ENCODE peak calls at places on chromosomes 7 and 10, in four cellular contexts. Y is nephron progenitor cell, N is GM10248, E is WTC11. C is an unnamed sample.

GRCh38 chr10:118595598-118596425 is at the start of gene PRLHR:
- DNase-seq in Y (peak; percentile 93), N (no peak), E (peak; percentile 86), C (no peak)

GRCh38 chr7:91264924-91265681 is 870 bp downstream of the FZD1 start:
- DNase-seq in N (peak; percentile 42), Y (peak; percentile 55), E (peak; percentile 37), C (peak; percentile 63)

GRCh38 chr7:107527196-107527595 is 36.5 kb downstream of the COG5 start:
- DNase-seq in E (no peak), N (no peak), Y (no peak), C (no peak)

GRCh38 chr7:38630720-38631673 is at the start of gene AMPH:
- DNase-seq in Y (peak; percentile 84), N (no peak), E (peak; percentile 84), C (peak; percentile 16)

GRCh38 chr10:130915065-130915464 is 396.5 kb downstream of the TCERG1L start:
- DNase-seq in Y (no peak), N (no peak), E (no peak), C (no peak)

GRCh38 chr10:83917519-83918506 is 221.5 kb upstream of the GHITM start:
- DNase-seq in E (peak; percentile 64), N (peak; percentile 41), Y (peak; percentile 48), C (peak; percentile 29)

GRCh38 chr10:112307631-112308502 is 24.7 kb downstream of the TECTB start:
- DNase-seq in N (peak; percentile 76), Y (peak; percentile 38), E (peak; percentile 79), C (peak; percentile 69)

GRCh38 chr10:49457686-49458085 is 61.8 kb upstream of the DRGX start:
- DNase-seq in N (no peak), E (no peak), Y (no peak), C (no peak)

GRCh38 chr7:31875424-31875823 is 188.4 kb downstream of the PPP1R17 start:
- DNase-seq in E (no peak), Y (no peak), N (no peak), C (no peak)

GRCh38 chr7:149873074-149873967 is 448 bp upstream of the ATP6V0E2 start:
- DNase-seq in N (peak; percentile 100), E (peak; percentile 91), Y (peak; percentile 96), C (peak; percentile 100)

GRCh38 chr10:66572700-66573099 is 353.1 kb upstream of the LRRTM3 start:
- DNase-seq in E (no peak), Y (no peak), N (no peak), C (no peak)

GRCh38 chr7:95205821-95206220 is 118.5 kb downstream of the PON1 start:
- DNase-seq in Y (no peak), N (no peak), E (no peak), C (no peak)

GRCh38 chr10:131810805-131811137 is 90.0 kb upstream of the PPP2R2D start:
- DNase-seq in E (no peak), N (no peak), Y (no peak), C (no peak)

GRCh38 chr10:107071301-107071700 is 93.2 kb downstream of the SORCS1 start:
- DNase-seq in Y (no peak), N (no peak), E (no peak), C (no peak)

GRCh38 chr7:147196476-147196875 is 1079.9 kb downstream of the CNTNAP2 start:
- DNase-seq in E (no peak), N (no peak), Y (no peak), C (no peak)

GRCh38 chr10:4407783-4408182 is 418.2 kb upstream of the AKR1E2 start:
- DNase-seq in Y (no peak), E (no peak), N (no peak), C (no peak)

GRCh38 chr7:55050286-55050685 is 31.5 kb downstream of the EGFR start:
- DNase-seq in Y (no peak), E (no peak), N (no peak), C (no peak)

GRCh38 chr7:5419523-5420107 is 4.0 kb downstream of the TNRC18 start:
- DNase-seq in Y (peak; percentile 43), N (no peak), E (peak; percentile 46), C (no peak)

GRCh38 chr7:115679976-115680375 is 350.6 kb downstream of the TFEC start:
- DNase-seq in N (peak; percentile 4), Y (peak; percentile 16), E (peak; percentile 34), C (peak; percentile 5)

GRCh38 chr7:2820508-2820934 is 23.6 kb downstream of the GNA12 start:
- DNase-seq in N (no peak), E (no peak), Y (no peak), C (no peak)

GRCh38 chr10:101238732-101239105 is 9.5 kb upstream of the LBX1 start:
- DNase-seq in E (peak; percentile 55), Y (peak; percentile 62), N (no peak), C (no peak)

GRCh38 chr7:23347007-23347681 is 48.0 kb downstream of the MALSU1 start:
- DNase-seq in Y (no peak), E (no peak), N (no peak), C (no peak)

GRCh38 chr7:27071622-27072390 is 24.0 kb downstream of the HOXA1 start:
- DNase-seq in N (no peak), Y (no peak), E (no peak), C (no peak)

GRCh38 chr10:121900443-121901174 is 27.2 kb downstream of the ATE1 start:
- DNase-seq in Y (peak; percentile 25), N (peak; percentile 60), E (no peak), C (peak; percentile 55)

GRCh38 chr7:3156508-3156907 is 112.8 kb upstream of the CARD11 start:
- DNase-seq in N (no peak), E (no peak), Y (no peak), C (no peak)

GRCh38 chr10:131920693-131921092 is 19.9 kb downstream of the PPP2R2D start:
- DNase-seq in E (no peak), N (no peak), Y (no peak), C (no peak)

GRCh38 chr10:87045434-87045938 is 25.4 kb downstream of the FAM25A start:
- DNase-seq in E (no peak), Y (no peak), N (no peak), C (no peak)

GRCh38 chr7:2592375-2592865 is 33.6 kb downstream of the IQCE start:
- DNase-seq in Y (no peak), E (no peak), N (no peak), C (no peak)

GRCh38 chr10:26449726-26450125 is 11.6 kb downstream of the APBB1IP start:
- DNase-seq in E (no peak), Y (no peak), N (no peak), C (no peak)

GRCh38 chr10:101693701-101694055 is 1.3 kb downstream of the FBXW4 start:
- DNase-seq in E (no peak), Y (no peak), N (peak; percentile 37), C (peak; percentile 59)

GRCh38 chr10:6269953-6270867 is 67.5 kb downstream of the PFKFB3 start:
- DNase-seq in E (no peak), N (peak; percentile 64), Y (no peak), C (peak; percentile 68)

GRCh38 chr10:86693721-86694369 is 25.5 kb downstream of the LDB3 start:
- DNase-seq in E (peak; percentile 64), Y (peak; percentile 65), N (peak; percentile 57), C (peak; percentile 56)

GRCh38 chr7:148986737-148987009 is 41.6 kb downstream of the PDIA4 start:
- DNase-seq in E (no peak), N (no peak), Y (no peak), C (no peak)

DNA sequence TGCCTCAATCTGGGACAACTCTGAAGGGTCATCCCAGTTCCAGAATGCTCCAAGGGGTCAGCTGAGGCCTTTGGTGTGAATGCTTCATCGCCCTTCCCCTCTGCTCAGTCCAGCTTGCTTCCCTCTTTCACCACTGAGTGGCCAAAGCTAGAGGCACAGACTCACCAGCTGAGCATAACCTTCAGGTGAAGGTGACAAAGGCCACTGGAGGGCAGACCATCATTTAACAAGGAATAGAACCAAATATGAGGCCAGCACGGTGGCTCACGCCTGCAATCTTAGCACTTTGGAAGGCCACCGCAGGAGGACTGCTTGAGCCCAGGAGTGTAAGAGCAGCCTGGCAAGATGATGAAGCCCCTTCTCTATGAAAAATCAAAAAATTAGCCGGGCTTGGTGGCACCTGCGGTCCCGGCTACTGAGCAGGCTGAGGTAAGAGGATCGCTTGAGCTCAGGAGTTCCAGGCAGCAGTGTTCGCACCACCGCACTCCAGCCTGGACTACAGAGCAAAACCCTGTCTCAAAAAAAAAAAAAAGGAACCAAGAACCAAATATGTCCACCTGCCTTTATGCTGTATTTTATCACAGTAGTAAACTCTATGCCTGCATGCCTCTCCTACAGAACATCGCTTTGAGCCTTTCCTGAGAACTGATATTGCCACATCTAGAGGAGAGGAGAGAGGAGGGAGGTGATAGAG is 13.4 kb downstream of the PRKAG2 start:
- DNase-seq in Y (no peak), E (peak; percentile 37), N (no peak), C (no peak)
- TF ChIP-seq CTCF in Y (no peak), E (no peak), N (peak; percentile 44), C (no peak)

GRCh38 chr10:97140284-97140846 is 45.4 kb downstream of the SLIT1 start:
- DNase-seq in N (no peak), E (no peak), Y (no peak), C (no peak)

GRCh38 chr10:97136744-97137143 is 49.0 kb downstream of the SLIT1 start:
- DNase-seq in E (no peak), Y (no peak), N (no peak), C (no peak)

GRCh38 chr10:97138777-97139317 is 46.9 kb downstream of the SLIT1 start:
- DNase-seq in Y (no peak), N (no peak), E (no peak), C (no peak)

GRCh38 chr10:97139651-97140283 is 46.0 kb downstream of the SLIT1 start:
- DNase-seq in N (no peak), E (no peak), Y (no peak), C (no peak)

GRCh38 chr10:97138174-97138573 is 47.6 kb downstream of the SLIT1 start:
- DNase-seq in N (no peak), Y (no peak), E (peak; percentile 60), C (no peak)
- TF ChIP-seq CTCF in N (no peak), Y (peak; percentile 29), E (no peak), C (no peak)

GRCh38 chr10:103540722-103541121 is 47.2 kb downstream of the NEURL1 start:
- DNase-seq in N (no peak), Y (no peak), E (peak; percentile 8), C (no peak)

GRCh38 chr10:103544657-103545310 is 51.3 kb downstream of the NEURL1 start:
- DNase-seq in E (no peak), N (no peak), Y (no peak), C (peak; percentile 2)

GRCh38 chr10:103543617-103544525 is 50.4 kb downstream of the NEURL1 start:
- DNase-seq in E (no peak), N (peak; percentile 8), Y (no peak), C (peak; percentile 9)

GRCh38 chr10:103545366-103545765 is 51.9 kb downstream of the NEURL1 start:
- DNase-seq in E (no peak), N (peak; percentile 7), Y (no peak), C (no peak)

GRCh38 chr10:103542764-103543616 is 49.5 kb downstream of the NEURL1 start:
- DNase-seq in E (peak; percentile 45), N (peak; percentile 50), Y (peak; percentile 42), C (peak; percentile 59)
- TF ChIP-seq CTCF in E (no peak), N (peak; percentile 58), Y (peak; percentile 27), C (peak; percentile 9)

DNA sequence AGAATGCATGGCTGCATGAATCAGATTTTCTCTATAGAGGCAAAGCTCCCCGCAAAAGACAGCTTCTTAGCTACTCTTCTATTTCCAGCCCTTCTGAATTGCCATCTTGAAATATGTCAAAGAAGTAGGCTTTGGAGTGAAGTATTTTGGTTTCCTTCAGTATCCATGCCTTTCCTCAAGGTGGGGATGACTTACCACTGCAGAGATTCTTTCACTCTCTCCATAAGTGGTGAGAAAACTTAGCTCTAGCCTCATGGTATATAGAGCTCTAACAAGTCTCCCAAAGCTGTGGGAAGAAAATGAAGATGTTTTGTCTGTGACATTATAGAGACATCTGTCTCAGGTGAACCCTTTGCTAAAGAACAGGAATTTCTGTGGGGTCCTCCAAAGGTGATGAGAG is 89.6 kb upstream of the ITGB1 start:
- DNase-seq in E (no peak), N (no peak), Y (no peak), C (no peak)
- TF ChIP-seq CTCF in E (no peak), N (no peak), Y (no peak), C (no peak)

GRCh38 chr10:7512487-7512886 is 101.7 kb upstream of the SFMBT2 start:
- DNase-seq in Y (no peak), N (no peak), E (peak; percentile 36), C (no peak)
- TF ChIP-seq CTCF in Y (no peak), N (no peak), E (no peak), C (no peak)

C was measured in GM20000.